ENCODE peak calls at places on chromosomes 13 and 19, in seven cellular contexts. J, E, U, T, P, S and K are unnamed samples.

GRCh38 chr19:11416346-11417052 is 2.6 kb downstream of the RGL3 start:
- DNase-seq in J (no peak), E (no peak), U (no peak), T (no peak), P (no peak), S (no peak), K (no peak)

GRCh38 chr19:3478409-3479176 is 1.7 kb downstream of the SMIM24 start:
- DNase-seq in J (no peak), E (no peak), U (peak; percentile 51), T (no peak), P (no peak), S (no peak), K (no peak)

GRCh38 chr13:51017516-51017915 is 93.6 kb downstream of the C13orf42 start:
- DNase-seq in J (no peak), E (no peak), U (no peak), T (no peak), P (no peak), S (no peak), K (no peak)

GRCh38 chr19:35247526-35248309 is 1.1 kb upstream of the LSR start:
- DNase-seq in J (peak; percentile 87), E (peak; percentile 98), U (peak; percentile 97), T (no peak), P (peak; percentile 21), S (peak; percentile 75), K (peak; percentile 78)

GRCh38 chr19:6464070-6464873 is at the start of gene CRB3:
- DNase-seq in J (peak; percentile 92), E (peak; percentile 85), U (peak; percentile 98), T (no peak), P (no peak), S (peak; percentile 59), K (no peak)

GRCh38 chr19:41501854-41502253 is 58.9 kb downstream of the ERICH4 start:
- DNase-seq in J (no peak), E (no peak), U (no peak), T (no peak), P (no peak), S (no peak), K (no peak)

GRCh38 chr13:59879281-59879680 is 284.4 kb downstream of the DIAPH3 start:
- DNase-seq in J (no peak), E (no peak), U (no peak), T (no peak), P (no peak), S (no peak), K (no peak)

GRCh38 chr13:102484329-102484728 is 82.5 kb upstream of the FGF14 start:
- DNase-seq in J (no peak), E (no peak), U (no peak), T (no peak), P (no peak), S (no peak), K (no peak)

GRCh38 chr13:24613755-24614154 is 66.5 kb upstream of the ATP12A start:
- DNase-seq in J (no peak), E (no peak), U (no peak), T (no peak), P (no peak), S (peak; percentile 27), K (no peak)

GRCh38 chr19:13781547-13781946 is 7.3 kb downstream of the C19orf53 start:
- DNase-seq in J (peak; percentile 59), E (peak; percentile 83), U (peak; percentile 83), T (peak; percentile 58), P (no peak), S (peak; percentile 60), K (peak; percentile 55)

GRCh38 chr19:38003427-38004099 is 96.6 kb downstream of the SIPA1L3 start:
- DNase-seq in J (peak; percentile 67), E (peak; percentile 77), U (peak; percentile 73), T (peak; percentile 43), P (no peak), S (peak; percentile 74), K (peak; percentile 18)

GRCh38 chr13:60646600-60646999 is 249.6 kb downstream of the TDRD3 start:
- DNase-seq in J (no peak), E (no peak), U (no peak), T (no peak), P (no peak), S (no peak), K (no peak)

GRCh38 chr13:112014857-112015256 is 52.1 kb upstream of the SOX1 start:
- DNase-seq in J (no peak), E (no peak), U (no peak), T (no peak), P (no peak), S (no peak), K (no peak)

GRCh38 chr13:63696055-63696454 is 2280.4 kb upstream of the PCDH20 start:
- DNase-seq in J (no peak), E (no peak), U (no peak), T (no peak), P (no peak), S (no peak), K (no peak)

GRCh38 chr19:10718205-10719196 is 622 bp downstream of the DNM2 start:
- DNase-seq in J (no peak), E (peak; percentile 52), U (no peak), T (peak; percentile 29), P (peak; percentile 38), S (peak; percentile 69), K (peak; percentile 45)

GRCh38 chr13:39362652-39363390 is 240.2 kb downstream of the LHFPL6 start:
- DNase-seq in J (no peak), E (no peak), U (no peak), T (no peak), P (no peak), S (no peak), K (no peak)

GRCh38 chr19:11513946-11514345 is 8.3 kb upstream of the ZNF653 start:
- DNase-seq in J (no peak), E (no peak), U (no peak), T (no peak), P (no peak), S (no peak), K (no peak)

GRCh38 chr19:10270180-10270615 is 722 bp upstream of the ICAM1 start:
- DNase-seq in J (peak; percentile 70), E (no peak), U (peak; percentile 33), T (no peak), P (peak; percentile 69), S (peak; percentile 86), K (no peak)

GRCh38 chr19:3396881-3397265 is 30.5 kb downstream of the NFIC start:
- DNase-seq in J (no peak), E (no peak), U (no peak), T (no peak), P (no peak), S (no peak), K (no peak)

GRCh38 chr19:4515732-4516131 is 2.6 kb downstream of the PLIN4 start:
- DNase-seq in J (no peak), E (no peak), U (no peak), T (no peak), P (no peak), S (no peak), K (no peak)

GRCh38 chr13:42305503-42305902 is 33.6 kb downstream of the AKAP11 start:
- DNase-seq in J (no peak), E (no peak), U (no peak), T (no peak), P (no peak), S (no peak), K (no peak)

GRCh38 chr19:55206664-55207500 is 2.4 kb downstream of the PTPRH start:
- DNase-seq in J (peak; percentile 91), E (peak; percentile 85), U (peak; percentile 87), T (peak; percentile 60), P (no peak), S (peak; percentile 76), K (peak; percentile 77)

GRCh38 chr13:47957073-47957472 is 44.0 kb downstream of the SUCLA2 start:
- DNase-seq in J (no peak), E (no peak), U (no peak), T (no peak), P (no peak), S (no peak), K (no peak)

GRCh38 chr19:44202470-44202869 is 9.9 kb upstream of the ZNF227 start:
- DNase-seq in J (no peak), E (no peak), U (no peak), T (no peak), P (no peak), S (no peak), K (no peak)

GRCh38 chr13:37561031-37561430 is 37.5 kb downstream of the POSTN start:
- DNase-seq in J (no peak), E (no peak), U (no peak), T (no peak), P (no peak), S (no peak), K (no peak)

GRCh38 chr13:83019986-83020385 is 862.3 kb downstream of the SLITRK1 start:
- DNase-seq in J (no peak), E (no peak), U (no peak), T (no peak), P (no peak), S (no peak), K (no peak)

GRCh38 chr13:106291006-106291405 is 244.5 kb downstream of the EFNB2 start:
- DNase-seq in J (no peak), E (no peak), U (no peak), T (no peak), P (no peak), S (no peak), K (no peak)

GRCh38 chr19:33703438-33703750 is 81.6 kb downstream of the CHST8 start:
- DNase-seq in J (no peak), E (no peak), U (no peak), T (no peak), P (no peak), S (no peak), K (no peak)

GRCh38 chr13:112325142-112325808 is 50.9 kb upstream of the SPACA7 start:
- DNase-seq in J (no peak), E (no peak), U (no peak), T (no peak), P (no peak), S (no peak), K (no peak)

GRCh38 chr19:43455321-43456113 is 9.9 kb downstream of the LYPD3 start:
- DNase-seq in J (peak; percentile 22), E (peak; percentile 50), U (no peak), T (no peak), P (no peak), S (no peak), K (no peak)

GRCh38 chr19:4007836-4008539 is 452 bp downstream of the PIAS4 start:
- DNase-seq in J (no peak), E (peak; percentile 26), U (no peak), T (no peak), P (no peak), S (peak; percentile 58), K (no peak)

GRCh38 chr13:74070065-74070464 is 64.1 kb downstream of the KLF12 start:
- DNase-seq in J (no peak), E (no peak), U (no peak), T (no peak), P (no peak), S (peak; percentile 18), K (no peak)

GRCh38 chr13:102912599-102912998 is 66.8 kb downstream of the ERCC5 start:
- DNase-seq in J (no peak), E (no peak), U (no peak), T (no peak), P (no peak), S (no peak), K (no peak)

GRCh38 chr13:31747271-31747670 is 7.9 kb downstream of the RXFP2 start:
- DNase-seq in J (no peak), E (no peak), U (no peak), T (no peak), P (no peak), S (no peak), K (no peak)

GRCh38 chr19:16017138-16017490 is 59.2 kb upstream of the TPM4 start:
- DNase-seq in J (no peak), E (no peak), U (no peak), T (no peak), P (no peak), S (no peak), K (no peak)

GRCh38 chr19:31818740-31819228 is 469.5 kb upstream of the TSHZ3 start:
- DNase-seq in J (no peak), E (no peak), U (no peak), T (no peak), P (no peak), S (no peak), K (no peak)